ENCODE peak calls at places on chromosomes 13 and 19, in four cellular contexts. A is right cardiac atrium; W is GM23248; K is effector memory CD4-positive, alpha-beta T cell. S is an unnamed sample.

GRCh38 chr13:51584731-51585191 is 499 bp downstream of the WDFY2 start:
- DNase-seq in A (peak), W (peak), K (peak), S (peak)

GRCh38 chr19:11018179-11018578 is 57.3 kb downstream of the SMARCA4 start:
- DNase-seq in A (peak), W (peak), K (no peak), S (no peak)

GRCh38 chr13:113297370-113297871 is 382 bp downstream of the LAMP1 start:
- DNase-seq in A (peak), W (peak), K (peak), S (peak)

GRCh38 chr19:39410620-39411005 is 1.9 kb upstream of the PLEKHG2 start:
- DNase-seq in A (no peak), W (peak), K (no peak), S (no peak)

GRCh38 chr19:45761714-45762113 is 7.3 kb downstream of the SIX5 start:
- DNase-seq in A (peak), W (no peak), K (no peak), S (no peak)

GRCh38 chr19:45423033-45423588 is 606 bp downstream of the ERCC1 start:
- DNase-seq in A (no peak), W (no peak), K (no peak), S (peak)

GRCh38 chr19:46890423-46891170 is 29.8 kb downstream of the ARHGAP35 start:
- DNase-seq in A (no peak), W (peak), K (no peak), S (no peak)

GRCh38 chr19:18501832-18502231 is 20.0 kb downstream of the ELL start:
- DNase-seq in A (peak), W (no peak), K (no peak), S (no peak)

GRCh38 chr13:51614350-51614786 is 30.1 kb downstream of the WDFY2 start:
- DNase-seq in A (no peak), W (peak), K (no peak), S (peak)

GRCh38 chr13:27450921-27451461 is 627 bp upstream of the MTIF3 start:
- DNase-seq in A (peak), W (peak), K (peak), S (no peak)

GRCh38 chr19:51271015-51271600 is 20.2 kb downstream of the SIGLECL1 start:
- DNase-seq in A (no peak), W (no peak), K (no peak), S (no peak)

GRCh38 chr13:40318366-40318765 is 348.1 kb downstream of the FOXO1 start:
- DNase-seq in A (peak), W (peak), K (no peak), S (no peak)

GRCh38 chr13:111518161-111518791 is 197.8 kb downstream of the TEX29 start:
- DNase-seq in A (no peak), W (no peak), K (no peak), S (no peak)

GRCh38 chr19:2289714-2290435 is 7.9 kb upstream of the PEAK3 start:
- DNase-seq in A (peak), W (peak), K (no peak), S (peak)

GRCh38 chr19:48509467-48510194 is 2.0 kb downstream of the LMTK3 start:
- DNase-seq in A (peak), W (no peak), K (no peak), S (no peak)

GRCh38 chr19:39327318-39327717 is 6.7 kb upstream of the LRFN1 start:
- DNase-seq in A (no peak), W (no peak), K (no peak), S (no peak)

GRCh38 chr19:17779281-17779930 is 15.5 kb upstream of the B3GNT3 start:
- DNase-seq in A (peak), W (peak), K (no peak), S (no peak)

GRCh38 chr19:11384778-11385129 is 640 bp upstream of the EPOR start:
- DNase-seq in A (no peak), W (no peak), K (no peak), S (no peak)

GRCh38 chr13:66264976-66265375 is 965.2 kb downstream of the PCDH9 start:
- DNase-seq in A (no peak), W (no peak), K (no peak), S (no peak)

GRCh38 chr19:16548956-16549355 is 6.7 kb upstream of the CHERP start:
- DNase-seq in A (no peak), W (no peak), K (no peak), S (no peak)
- H3K27ac ChIP-seq in A (no peak), W (no peak), K (no peak), S (no peak)

GRCh38 chr19:6768236-6768785 is 1.1 kb upstream of the SH2D3A start:
- DNase-seq in A (no peak), W (no peak), K (no peak), S (no peak)
- H3K4me3 ChIP-seq in A (no peak), W (no peak), K (no peak), S (peak)

DNA sequence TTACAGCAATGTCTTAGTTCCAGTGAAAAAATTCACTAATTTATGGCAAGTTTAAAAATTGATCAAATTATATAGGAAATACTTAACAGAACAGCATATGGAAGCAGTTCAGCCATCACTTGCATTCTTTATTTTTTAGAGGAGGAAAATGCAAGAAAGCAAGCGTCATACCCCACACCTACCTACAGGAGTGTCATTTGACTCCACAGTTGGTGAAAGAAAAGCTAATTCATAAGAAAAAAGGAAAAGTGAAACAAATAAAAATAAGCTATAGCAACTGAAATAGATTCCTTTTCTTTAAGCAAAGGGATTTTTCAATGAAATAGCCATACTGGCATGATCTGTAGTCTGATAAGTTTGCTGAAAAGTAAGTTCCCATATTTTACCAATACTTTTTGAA is 111.0 kb downstream of the DOCK9 start:
- DNase-seq in A (no peak), W (no peak), K (no peak), S (no peak)
- H3K27ac ChIP-seq in A (no peak), W (no peak), K (no peak), S (no peak)

GRCh38 chr19:40420451-40420765 is 5.4 kb downstream of the SERTAD1 start:
- DNase-seq in A (no peak), W (no peak), K (no peak), S (no peak)
- H3K4me3 ChIP-seq in A (peak), W (peak), K (peak), S (peak)

GRCh38 chr19:38247126-38247525 is 9.0 kb downstream of the PPP1R14A start:
- DNase-seq in A (no peak), W (peak), K (no peak), S (no peak)
- H3K27ac ChIP-seq in A (no peak), W (no peak), K (no peak), S (no peak)

GRCh38 chr19:12546903-12547302 is 4.4 kb downstream of the ZNF564 start:
- DNase-seq in A (no peak), W (no peak), K (no peak), S (no peak)

GRCh38 chr19:12545267-12545666 is 6.0 kb downstream of the ZNF564 start:
- DNase-seq in A (no peak), W (no peak), K (no peak), S (no peak)

GRCh38 chr19:12544401-12544876 is 6.8 kb downstream of the ZNF564 start:
- DNase-seq in A (no peak), W (peak), K (no peak), S (no peak)

GRCh38 chr19:12546068-12546467 is 5.2 kb downstream of the ZNF564 start:
- DNase-seq in A (no peak), W (no peak), K (no peak), S (no peak)

GRCh38 chr19:12543855-12544254 is 7.4 kb downstream of the ZNF564 start:
- DNase-seq in A (no peak), W (peak), K (no peak), S (no peak)
- H3K4me3 ChIP-seq in A (no peak), W (no peak), K (no peak), S (no peak)

DNA sequence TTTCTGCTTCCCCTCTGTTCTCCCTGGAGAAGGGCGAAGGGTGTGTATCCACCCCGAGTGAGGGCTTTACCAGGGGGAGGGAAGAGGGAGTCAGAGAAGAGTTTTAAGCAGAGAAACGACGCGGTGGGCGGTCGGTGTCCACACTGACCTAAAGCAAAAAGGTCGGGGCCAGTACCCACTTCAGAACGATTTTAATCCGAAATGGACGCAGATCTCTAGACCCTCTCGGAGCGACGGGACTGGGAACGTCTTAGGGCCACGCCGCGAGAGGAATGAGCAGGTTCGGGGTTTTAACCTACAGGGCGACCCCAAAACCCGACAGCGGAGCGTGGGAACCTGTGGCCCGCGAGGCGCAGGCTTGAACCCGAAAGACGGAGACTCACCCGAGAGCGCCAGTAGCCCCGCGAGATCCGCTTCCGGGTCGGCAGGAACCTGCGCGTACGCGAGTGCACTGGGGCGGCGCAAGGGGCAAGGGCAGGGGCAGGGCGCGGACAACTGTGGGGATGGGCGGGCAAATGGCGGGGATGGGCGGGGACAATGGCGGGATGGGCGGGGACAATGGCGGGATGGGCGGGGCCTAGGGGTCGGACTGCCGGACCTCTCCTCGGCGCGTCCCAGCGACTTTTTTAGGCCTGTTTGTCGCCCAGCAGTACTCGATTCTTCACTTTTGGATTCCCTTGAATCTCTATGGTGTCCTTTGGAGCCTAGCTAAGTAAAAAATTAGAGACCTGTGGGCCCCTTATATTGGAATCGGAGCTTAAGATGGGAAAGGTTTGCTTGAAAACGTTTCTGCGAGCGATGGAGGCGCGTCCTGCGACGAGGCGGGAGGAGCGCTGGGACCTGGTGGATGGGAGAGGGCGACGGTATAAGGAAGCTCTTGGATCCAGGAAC is at the start of gene ZNF677:
- DNase-seq in A (peak), W (peak), K (peak), S (peak)
- H3K27ac ChIP-seq in A (peak), W (peak), K (no peak), S (no peak)

GRCh38 chr13:37326319-37326718 is 220.9 kb upstream of the CSNK1A1L start:
- DNase-seq in A (no peak), W (peak), K (no peak), S (no peak)
- H3K4me3 ChIP-seq in A (no peak), W (no peak), K (no peak), S (no peak)

S was measured in CD8-positive, alpha-beta T cell.